ENCODE peak calls at places on chromosome 3, in five cellular contexts. B is RWPE1, T is neural progenitor cell, C is HT-29, I is NCI-H1436. H is an unnamed sample.

GRCh38 chr3:98717584-98717983 is 45.6 kb upstream of the ST3GAL6 start:
- DNase-seq in T (no peak), C (no peak), B (no peak), I (no peak), H (no peak)

GRCh38 chr3:136835817-136836510 is 17.0 kb downstream of the SLC35G2 start:
- DNase-seq in B (no peak), I (no peak), C (no peak), T (no peak), H (no peak)

GRCh38 chr3:185916042-185916833 is 21.6 kb downstream of the TRA2B start:
- DNase-seq in C (no peak), I (no peak), B (no peak), T (no peak), H (no peak)

GRCh38 chr3:87270908-87271727 is 5.3 kb downstream of the POU1F1 start:
- DNase-seq in T (no peak), C (no peak), I (no peak), B (no peak), H (no peak)

GRCh38 chr3:131812433-131812832 is 222.4 kb downstream of the CPNE4 start:
- DNase-seq in T (no peak), C (no peak), B (no peak), I (peak), H (no peak)

GRCh38 chr3:27326211-27326948 is 42.8 kb downstream of the NEK10 start:
- DNase-seq in I (no peak), B (no peak), T (no peak), C (no peak), H (no peak)

GRCh38 chr3:195873281-195873887 is 35.0 kb downstream of the TNK2 start:
- DNase-seq in C (peak), I (no peak), T (no peak), B (no peak), H (no peak)

GRCh38 chr3:29757054-29757777 is 476.3 kb downstream of the RBMS3 start:
- DNase-seq in I (no peak), B (peak), T (no peak), C (no peak), H (no peak)

GRCh38 chr3:42590989-42591756 is 513 bp downstream of the SS18L2 start:
- DNase-seq in C (peak), T (peak), I (no peak), B (no peak), H (no peak)

GRCh38 chr3:152328841-152329240 is 60.1 kb downstream of the MBNL1 start:
- DNase-seq in I (no peak), C (peak), B (peak), T (no peak), H (no peak)

GRCh38 chr3:34381243-34381642 is 582.8 kb downstream of the PDCD6IP start:
- DNase-seq in B (no peak), I (no peak), T (no peak), C (no peak), H (no peak)